ENCODE peak calls at places on chromosomes 3 and 15, in six cellular contexts. One of them, this sample, is unnamed.

GRCh38 chr15:89820651-89821611 is 6.3 kb upstream of the ANPEP start:
- DNase-seq in cardiac muscle cell: no peak
- DNase-seq in Calu3: no peak
- DNase-seq in AG04450: no peak
- DNase-seq in BJ: peak
- DNase-seq in psoas muscle: no peak
- DNase-seq in this sample: no peak

GRCh38 chr3:150419959-150420358 is 11.9 kb downstream of the TSC22D2 start:
- DNase-seq in cardiac muscle cell: no peak
- DNase-seq in Calu3: no peak
- DNase-seq in AG04450: no peak
- DNase-seq in psoas muscle: no peak
- DNase-seq in BJ: no peak
- DNase-seq in this sample: no peak

GRCh38 chr15:64209680-64210334 is 47.0 kb upstream of the PPIB start:
- DNase-seq in BJ: no peak
- DNase-seq in psoas muscle: no peak
- DNase-seq in cardiac muscle cell: peak
- DNase-seq in AG04450: peak
- DNase-seq in Calu3: peak
- DNase-seq in this sample: no peak

GRCh38 chr15:84968301-84968700 is 13.4 kb upstream of the PDE8A start:
- DNase-seq in AG04450: no peak
- DNase-seq in cardiac muscle cell: no peak
- DNase-seq in Calu3: no peak
- DNase-seq in psoas muscle: no peak
- DNase-seq in BJ: no peak
- DNase-seq in this sample: no peak

GRCh38 chr15:63984331-63984730 is 62.0 kb downstream of the DAPK2 start:
- DNase-seq in BJ: no peak
- DNase-seq in AG04450: no peak
- DNase-seq in psoas muscle: no peak
- DNase-seq in Calu3: no peak
- DNase-seq in cardiac muscle cell: no peak
- DNase-seq in this sample: no peak

GRCh38 chr15:57610130-57610529 is 18.4 kb downstream of the MYZAP start:
- DNase-seq in psoas muscle: peak
- DNase-seq in Calu3: peak
- DNase-seq in cardiac muscle cell: no peak
- DNase-seq in AG04450: no peak
- DNase-seq in BJ: peak
- DNase-seq in this sample: no peak

GRCh38 chr3:106332884-106333283 is 464.1 kb upstream of the CBLB start:
- DNase-seq in cardiac muscle cell: no peak
- DNase-seq in Calu3: peak
- DNase-seq in BJ: no peak
- DNase-seq in psoas muscle: no peak
- DNase-seq in AG04450: no peak
- DNase-seq in this sample: no peak

GRCh38 chr15:87648278-87648677 is 608.3 kb downstream of the NTRK3 start:
- DNase-seq in cardiac muscle cell: no peak
- DNase-seq in Calu3: no peak
- DNase-seq in psoas muscle: no peak
- DNase-seq in AG04450: peak
- DNase-seq in BJ: no peak
- DNase-seq in this sample: no peak

GRCh38 chr3:128052831-128053419 is 688 bp downstream of the SEC61A1 start:
- DNase-seq in psoas muscle: no peak
- DNase-seq in Calu3: no peak
- DNase-seq in cardiac muscle cell: peak
- DNase-seq in AG04450: no peak
- DNase-seq in BJ: no peak
- DNase-seq in this sample: no peak

GRCh38 chr3:103672346-103672745 is 1237.5 kb downstream of the ZPLD1 start:
- DNase-seq in cardiac muscle cell: no peak
- DNase-seq in Calu3: no peak
- DNase-seq in BJ: no peak
- DNase-seq in AG04450: no peak
- DNase-seq in psoas muscle: no peak
- DNase-seq in this sample: no peak

GRCh38 chr15:22979699-22980188 is 424 bp downstream of the CYFIP1 start:
- DNase-seq in cardiac muscle cell: peak
- DNase-seq in psoas muscle: peak
- DNase-seq in BJ: no peak
- DNase-seq in AG04450: no peak
- DNase-seq in Calu3: peak
- DNase-seq in this sample: no peak

GRCh38 chr3:52006017-52006819 is 10.5 kb upstream of the RPL29 start:
- DNase-seq in cardiac muscle cell: no peak
- DNase-seq in AG04450: no peak
- DNase-seq in BJ: no peak
- DNase-seq in psoas muscle: peak
- DNase-seq in Calu3: no peak
- DNase-seq in this sample: no peak

GRCh38 chr3:116445291-116445841 is at the start of gene LSAMP:
- DNase-seq in BJ: no peak
- DNase-seq in Calu3: no peak
- DNase-seq in psoas muscle: no peak
- DNase-seq in cardiac muscle cell: peak
- DNase-seq in AG04450: no peak
- DNase-seq in this sample: peak

GRCh38 chr3:185145511-185145910 is 7.3 kb downstream of the C3orf70 start:
- DNase-seq in BJ: no peak
- DNase-seq in Calu3: no peak
- DNase-seq in AG04450: no peak
- DNase-seq in psoas muscle: no peak
- DNase-seq in cardiac muscle cell: no peak
- DNase-seq in this sample: no peak

GRCh38 chr3:110614181-110614580 is 457.4 kb upstream of the NECTIN3 start:
- DNase-seq in Calu3: no peak
- DNase-seq in cardiac muscle cell: no peak
- DNase-seq in AG04450: no peak
- DNase-seq in psoas muscle: no peak
- DNase-seq in BJ: no peak
- DNase-seq in this sample: no peak

GRCh38 chr15:72289597-72290325 is 17.4 kb upstream of the PARP6 start:
- DNase-seq in AG04450: no peak
- DNase-seq in Calu3: no peak
- DNase-seq in BJ: no peak
- DNase-seq in cardiac muscle cell: no peak
- DNase-seq in psoas muscle: no peak
- DNase-seq in this sample: no peak

GRCh38 chr3:15815696-15816095 is 17.9 kb upstream of the ANKRD28 start:
- DNase-seq in BJ: no peak
- DNase-seq in Calu3: no peak
- DNase-seq in cardiac muscle cell: peak
- DNase-seq in AG04450: peak
- DNase-seq in psoas muscle: no peak
- DNase-seq in this sample: no peak

GRCh38 chr3:192128060-192128459 is 599.3 kb downstream of the FGF12 start:
- DNase-seq in psoas muscle: no peak
- DNase-seq in Calu3: no peak
- DNase-seq in BJ: no peak
- DNase-seq in AG04450: no peak
- DNase-seq in cardiac muscle cell: no peak
- DNase-seq in this sample: no peak

GRCh38 chr3:152910211-152910610 is 75.3 kb downstream of the P2RY1 start:
- DNase-seq in AG04450: no peak
- DNase-seq in BJ: no peak
- DNase-seq in Calu3: no peak
- DNase-seq in cardiac muscle cell: no peak
- DNase-seq in psoas muscle: no peak
- DNase-seq in this sample: no peak

GRCh38 chr3:153539263-153539662 is 377.2 kb downstream of the RAP2B start:
- DNase-seq in AG04450: no peak
- DNase-seq in Calu3: no peak
- DNase-seq in psoas muscle: no peak
- DNase-seq in cardiac muscle cell: no peak
- DNase-seq in BJ: no peak
- DNase-seq in this sample: no peak

GRCh38 chr3:191476053-191476787 is 15.3 kb downstream of the PYDC2 start:
- DNase-seq in Calu3: peak
- DNase-seq in psoas muscle: no peak
- DNase-seq in cardiac muscle cell: no peak
- DNase-seq in BJ: no peak
- DNase-seq in AG04450: no peak
- DNase-seq in this sample: no peak

GRCh38 chr15:73127302-73127936 is 75.2 kb downstream of the NEO1 start:
- DNase-seq in Calu3: peak
- DNase-seq in psoas muscle: no peak
- DNase-seq in AG04450: no peak
- DNase-seq in cardiac muscle cell: peak
- DNase-seq in BJ: no peak
- DNase-seq in this sample: peak

GRCh38 chr3:43996379-43997301 is 245.0 kb upstream of the TOPAZ1 start:
- DNase-seq in cardiac muscle cell: peak
- DNase-seq in psoas muscle: no peak
- DNase-seq in AG04450: no peak
- DNase-seq in BJ: no peak
- DNase-seq in Calu3: peak
- DNase-seq in this sample: peak

GRCh38 chr15:43873651-43874050 is 46.8 kb downstream of the WDR76 start:
- DNase-seq in Calu3: no peak
- DNase-seq in AG04450: no peak
- DNase-seq in BJ: no peak
- DNase-seq in psoas muscle: no peak
- DNase-seq in cardiac muscle cell: no peak
- DNase-seq in this sample: no peak

GRCh38 chr15:43871835-43872234 is 45.0 kb downstream of the WDR76 start:
- DNase-seq in AG04450: no peak
- DNase-seq in cardiac muscle cell: no peak
- DNase-seq in Calu3: no peak
- DNase-seq in BJ: no peak
- DNase-seq in psoas muscle: no peak
- DNase-seq in this sample: no peak

GRCh38 chr15:43876872-43877271 is 50.1 kb downstream of the WDR76 start:
- DNase-seq in AG04450: no peak
- DNase-seq in BJ: no peak
- DNase-seq in cardiac muscle cell: no peak
- DNase-seq in psoas muscle: no peak
- DNase-seq in Calu3: no peak
- DNase-seq in this sample: no peak

GRCh38 chr15:43868412-43868811 is 41.6 kb downstream of the WDR76 start:
- DNase-seq in psoas muscle: no peak
- DNase-seq in cardiac muscle cell: no peak
- DNase-seq in BJ: no peak
- DNase-seq in AG04450: no peak
- DNase-seq in Calu3: no peak
- DNase-seq in this sample: no peak

DNA sequence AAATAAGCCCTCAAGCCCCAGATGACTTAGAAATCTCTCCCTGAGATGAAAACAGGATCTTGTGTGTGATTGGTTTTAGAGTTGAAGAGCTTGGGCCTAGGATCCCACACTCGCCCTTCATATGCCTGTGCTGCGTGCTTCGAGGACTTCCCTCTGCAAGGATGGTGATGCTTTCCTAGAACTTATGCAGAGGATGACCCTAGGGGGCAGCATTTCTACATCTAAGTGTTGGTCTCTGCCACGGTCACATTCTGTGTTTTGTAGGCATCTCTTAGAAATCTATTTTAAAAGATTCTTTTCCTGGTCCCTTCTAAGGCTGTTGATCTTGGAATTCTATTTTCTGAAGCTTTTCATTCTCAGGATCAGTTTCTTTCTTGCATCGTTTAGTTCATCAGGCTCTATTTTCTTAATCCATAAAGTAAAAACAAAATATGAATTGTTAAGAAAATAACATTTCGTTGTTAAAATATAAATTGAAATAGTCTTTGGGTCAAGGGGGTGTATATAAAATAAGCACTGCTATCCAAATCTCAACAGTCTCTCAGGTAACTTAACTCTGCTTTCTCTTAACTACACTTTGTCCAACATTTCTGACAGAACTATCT is 45.7 kb downstream of the WDR76 start:
- DNase-seq in psoas muscle: no peak
- DNase-seq in Calu3: peak
- DNase-seq in BJ: peak
- DNase-seq in cardiac muscle cell: peak
- DNase-seq in AG04450: peak
- DNase-seq in this sample: peak
- TF ChIP-seq CTCF in psoas muscle: peak
- TF ChIP-seq CTCF in Calu3: no peak
- TF ChIP-seq CTCF in BJ: peak
- TF ChIP-seq CTCF in cardiac muscle cell: peak
- TF ChIP-seq CTCF in AG04450: peak
- TF ChIP-seq CTCF in this sample: peak

GRCh38 chr3:189338366-189338765 is 166.6 kb downstream of the TPRG1 start:
- DNase-seq in BJ: no peak
- DNase-seq in AG04450: no peak
- DNase-seq in cardiac muscle cell: no peak
- DNase-seq in Calu3: no peak
- DNase-seq in psoas muscle: peak
- DNase-seq in this sample: no peak

GRCh38 chr3:189339996-189340395 is 168.2 kb downstream of the TPRG1 start:
- DNase-seq in BJ: no peak
- DNase-seq in psoas muscle: no peak
- DNase-seq in Calu3: no peak
- DNase-seq in cardiac muscle cell: no peak
- DNase-seq in AG04450: no peak
- DNase-seq in this sample: no peak

GRCh38 chr3:189334064-189334920 is 162.5 kb downstream of the TPRG1 start:
- DNase-seq in psoas muscle: no peak
- DNase-seq in BJ: no peak
- DNase-seq in cardiac muscle cell: no peak
- DNase-seq in AG04450: no peak
- DNase-seq in Calu3: no peak
- DNase-seq in this sample: no peak

GRCh38 chr3:189340680-189341460 is 169.1 kb downstream of the TPRG1 start:
- DNase-seq in psoas muscle: no peak
- DNase-seq in BJ: no peak
- DNase-seq in Calu3: peak
- DNase-seq in cardiac muscle cell: no peak
- DNase-seq in AG04450: no peak
- DNase-seq in this sample: no peak

GRCh38 chr3:189337672-189338071 is 165.9 kb downstream of the TPRG1 start:
- DNase-seq in BJ: no peak
- DNase-seq in AG04450: no peak
- DNase-seq in Calu3: no peak
- DNase-seq in psoas muscle: no peak
- DNase-seq in cardiac muscle cell: no peak
- DNase-seq in this sample: no peak
- TF ChIP-seq CTCF in BJ: no peak
- TF ChIP-seq CTCF in AG04450: no peak
- TF ChIP-seq CTCF in Calu3: no peak
- TF ChIP-seq CTCF in psoas muscle: no peak
- TF ChIP-seq CTCF in cardiac muscle cell: no peak
- TF ChIP-seq CTCF in this sample: no peak

GRCh38 chr3:179046497-179047353 is 24.9 kb downstream of the ZMAT3 start:
- DNase-seq in BJ: no peak
- DNase-seq in cardiac muscle cell: no peak
- DNase-seq in AG04450: no peak
- DNase-seq in psoas muscle: no peak
- DNase-seq in Calu3: no peak
- DNase-seq in this sample: no peak
- TF ChIP-seq CTCF in BJ: no peak
- TF ChIP-seq CTCF in cardiac muscle cell: no peak
- TF ChIP-seq CTCF in AG04450: peak
- TF ChIP-seq CTCF in psoas muscle: no peak
- TF ChIP-seq CTCF in Calu3: no peak
- TF ChIP-seq CTCF in this sample: no peak

GRCh38 chr15:31487811-31488436 is 161.3 kb downstream of the KLF13 start:
- DNase-seq in AG04450: no peak
- DNase-seq in psoas muscle: no peak
- DNase-seq in cardiac muscle cell: no peak
- DNase-seq in Calu3: no peak
- DNase-seq in BJ: no peak
- DNase-seq in this sample: no peak
- TF ChIP-seq CTCF in AG04450: peak
- TF ChIP-seq CTCF in psoas muscle: no peak
- TF ChIP-seq CTCF in cardiac muscle cell: no peak
- TF ChIP-seq CTCF in Calu3: no peak
- TF ChIP-seq CTCF in BJ: peak
- TF ChIP-seq CTCF in this sample: no peak